ENCODE peak calls at places on chromosomes 13 and 19, in seven cellular contexts. W is transverse colon, L is breast epithelium, H is suprapubic skin, C is K562, A is esophagus squamous epithelium, G is body of pancreas. V is an unnamed sample.

GRCh38 chr13:99350191-99350590 is 43.0 kb upstream of the GPR183 start:
- DNase-seq in W (no peak), L (no peak), H (no peak), C (no peak), A (no peak), G (no peak), V (no peak)

GRCh38 chr19:29666634-29667389 is 1.6 kb downstream of the PLEKHF1 start:
- DNase-seq in W (peak), L (peak), H (no peak), C (no peak), A (no peak), G (peak), V (peak)

GRCh38 chr13:38582133-38582532 is 104.7 kb upstream of the FREM2 start:
- DNase-seq in W (no peak), L (no peak), H (no peak), C (peak), A (no peak), G (peak), V (peak)

GRCh38 chr13:85283408-85283807 is 515.8 kb downstream of the SLITRK6 start:
- DNase-seq in W (no peak), L (no peak), H (no peak), C (no peak), A (no peak), G (no peak), V (no peak)

GRCh38 chr13:107192289-107192688 is 624.4 kb upstream of the ARGLU1 start:
- DNase-seq in W (no peak), L (no peak), H (no peak), C (no peak), A (no peak), G (no peak), V (no peak)

GRCh38 chr13:52053460-52053859 is 29.0 kb downstream of the UTP14C start:
- DNase-seq in W (no peak), L (no peak), H (no peak), C (no peak), A (no peak), G (no peak), V (no peak)

GRCh38 chr19:23822735-23823134 is 64.0 kb upstream of the ZNF681 start:
- DNase-seq in W (no peak), L (peak), H (no peak), C (no peak), A (no peak), G (no peak), V (no peak)

GRCh38 chr13:72505376-72505775 is 222.1 kb downstream of the MZT1 start:
- DNase-seq in W (no peak), L (no peak), H (no peak), C (no peak), A (no peak), G (no peak), V (no peak)

GRCh38 chr13:66159526-66159925 is 1070.6 kb downstream of the PCDH9 start:
- DNase-seq in W (no peak), L (no peak), H (no peak), C (no peak), A (no peak), G (no peak), V (no peak)

GRCh38 chr13:110340812-110341444 is 33.8 kb downstream of the COL4A2 start:
- DNase-seq in W (peak), L (peak), H (no peak), C (no peak), A (no peak), G (peak), V (peak)

GRCh38 chr13:50575138-50575537 is 268.4 kb downstream of the DLEU7 start:
- DNase-seq in W (no peak), L (no peak), H (no peak), C (no peak), A (no peak), G (no peak), V (no peak)

GRCh38 chr13:97429681-97430081 is 4.3 kb upstream of the RAP2A start:
- DNase-seq in W (no peak), L (no peak), H (no peak), C (no peak), A (no peak), G (no peak), V (no peak)

GRCh38 chr13:105343134-105343806 is 1192.2 kb downstream of the EFNB2 start:
- DNase-seq in W (no peak), L (no peak), H (no peak), C (no peak), A (no peak), G (no peak), V (no peak)

DNA sequence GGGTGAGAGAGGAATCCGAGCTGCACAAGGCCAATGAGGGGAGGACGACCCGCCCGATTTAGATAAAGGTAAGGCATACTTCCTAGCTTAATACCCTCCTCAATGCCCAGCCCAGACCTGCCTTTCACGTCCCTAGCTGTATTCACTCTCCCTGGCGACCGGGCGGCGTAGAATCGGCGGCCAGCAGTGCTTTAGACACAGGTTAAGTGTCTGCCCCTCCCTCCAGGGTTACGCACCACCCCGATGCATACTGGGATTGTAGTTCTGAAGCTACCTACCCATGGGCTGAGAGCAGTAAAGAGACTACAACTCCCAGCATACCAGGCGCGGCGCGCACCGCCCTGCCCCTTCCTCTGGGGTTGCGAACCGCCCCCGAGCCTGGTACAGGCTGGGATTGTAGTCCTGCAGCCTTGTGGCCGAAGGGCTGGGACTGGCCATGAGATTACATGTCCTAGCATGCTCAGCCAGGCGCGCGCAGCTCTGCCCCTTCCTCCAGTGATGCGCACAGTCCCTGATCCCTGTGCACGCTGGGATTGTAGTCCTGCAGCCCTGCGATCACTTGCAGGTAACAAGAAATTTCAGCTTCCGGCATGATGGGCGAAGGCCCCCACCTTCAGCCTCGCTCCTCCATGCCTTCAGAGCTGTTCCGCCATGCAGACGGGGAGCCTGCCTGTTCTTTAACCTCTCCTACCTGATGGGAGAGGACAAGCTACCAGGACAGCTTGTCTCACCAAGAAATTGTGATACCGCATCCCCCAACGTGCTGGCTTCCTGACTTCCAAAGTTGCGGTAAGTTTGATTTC is 43.5 kb upstream of the ZNF14 start:
- DNase-seq in W (peak), L (peak), H (peak), C (peak), A (peak), G (peak), V (peak)
- TF ChIP-seq POLR2A in W (peak), L (no peak), H (no peak), C (peak), A (no peak), G (peak), V (no peak)

GRCh38 chr19:39520541-39521204 is 5.7 kb downstream of the SELENOV start:
- DNase-seq in W (no peak), L (no peak), H (no peak), C (no peak), A (no peak), G (no peak), V (no peak)
- TF ChIP-seq CTCF in W (no peak), L (no peak), H (no peak), C (no peak), A (no peak), G (no peak), V (no peak)

GRCh38 chr19:41866284-41866683 is 6.2 kb downstream of the RPS19 start:
- DNase-seq in W (no peak), L (no peak), H (no peak), C (no peak), A (no peak), G (no peak), V (no peak)
- TF ChIP-seq POLR2A in W (no peak), L (no peak), H (no peak), C (peak), A (no peak), G (no peak), V (no peak)

DNA sequence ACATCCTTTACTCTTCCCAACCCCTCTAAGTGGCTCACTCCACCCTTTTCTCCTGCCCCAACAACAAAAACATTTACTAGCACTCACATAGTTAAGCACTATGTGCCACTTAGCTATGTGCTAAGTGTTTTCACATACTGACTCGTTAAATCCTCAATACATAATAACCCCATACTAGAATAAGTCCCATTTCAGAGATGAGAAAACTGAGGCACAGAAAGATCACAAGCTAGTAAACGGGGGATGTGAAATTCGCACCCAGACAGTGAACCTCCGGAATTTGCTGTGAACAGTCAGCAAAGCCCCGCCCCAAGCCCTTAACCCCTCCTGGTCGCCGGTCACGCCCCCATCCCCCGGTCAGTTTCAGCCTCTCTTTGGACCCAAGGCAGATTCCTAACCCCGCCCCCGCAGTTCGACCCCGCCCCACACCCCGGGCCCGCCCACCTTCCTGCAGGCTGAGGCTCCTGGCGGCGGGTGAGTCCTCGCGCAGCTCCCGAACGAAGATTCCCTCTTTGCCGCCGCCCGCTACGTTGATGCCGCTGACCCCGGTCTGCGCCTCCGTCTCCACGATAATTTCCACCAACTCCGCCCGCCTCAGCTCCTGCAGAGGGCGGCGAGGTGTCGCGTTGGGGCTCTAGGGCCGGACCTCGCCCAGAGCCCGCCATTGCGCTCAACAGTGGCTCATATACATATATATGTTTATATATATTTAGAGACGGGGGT is 9.8 kb downstream of the PRX start:
- DNase-seq in W (peak), L (peak), H (peak), C (peak), A (peak), G (peak), V (peak)
- TF ChIP-seq CTCF in W (no peak), L (no peak), H (no peak), C (no peak), A (no peak), G (no peak), V (no peak)

GRCh38 chr19:14694867-14695266 is 5.0 kb downstream of the ZNF333 start:
- DNase-seq in W (no peak), L (no peak), H (no peak), C (no peak), A (no peak), G (no peak), V (no peak)

GRCh38 chr19:14686411-14686810 is 3.4 kb upstream of the ZNF333 start:
- DNase-seq in W (peak), L (no peak), H (no peak), C (no peak), A (no peak), G (no peak), V (no peak)

GRCh38 chr19:14695471-14695870 is 5.6 kb downstream of the ZNF333 start:
- DNase-seq in W (no peak), L (no peak), H (no peak), C (no peak), A (no peak), G (no peak), V (no peak)

GRCh38 chr19:14689598-14690503 is at the start of gene ZNF333:
- DNase-seq in W (peak), L (peak), H (peak), C (peak), A (peak), G (peak), V (peak)
- TF ChIP-seq POLR2A in W (peak), L (no peak), H (peak), C (peak), A (no peak), G (peak), V (no peak)

GRCh38 chr19:1383014-1383310 is 745 bp upstream of the NDUFS7 start:
- DNase-seq in W (no peak), L (no peak), H (no peak), C (peak), A (no peak), G (no peak), V (no peak)
- TF ChIP-seq CTCF in W (no peak), L (no peak), H (no peak), C (no peak), A (no peak), G (no peak), V (no peak)

V was measured in testis.